ENCODE peak calls at places on chromosomes 7 and 10, in five cellular contexts. Y is NCI-H446, O is NCI-H1417, G is heart right ventricle, T is HAP-1. I is an unnamed sample.
A peak's percentile ranks its signal among the peaks of the same experiment; 100 is the strongest.

GRCh38 chr10:70843776-70844489 is 28.2 kb downstream of the SGPL1 start:
- DNase-seq in Y (no peak), O (peak; percentile 70), G (no peak), T (no peak), I (no peak)

GRCh38 chr7:138449580-138449979 is 10.5 kb upstream of the TRIM24 start:
- DNase-seq in Y (no peak), O (no peak), G (no peak), T (no peak), I (no peak)

GRCh38 chr10:76029782-76030181 is 598.4 kb downstream of the LRMDA start:
- DNase-seq in Y (no peak), O (no peak), G (no peak), T (no peak), I (no peak)

GRCh38 chr7:95595825-95596182 is 512 bp downstream of the PDK4 start:
- DNase-seq in Y (no peak), O (no peak), G (no peak), T (no peak), I (no peak)

GRCh38 chr7:29881724-29882123 is 75.4 kb downstream of the WIPF3 start:
- DNase-seq in Y (no peak), O (peak; percentile 21), G (no peak), T (no peak), I (no peak)

GRCh38 chr7:69597278-69598076 is 798 bp upstream of the AUTS2 start:
- DNase-seq in Y (no peak), O (peak; percentile 76), G (peak; percentile 36), T (no peak), I (no peak)

GRCh38 chr10:44576715-44577191 is 191.9 kb upstream of the CXCL12 start:
- DNase-seq in Y (no peak), O (no peak), G (peak; percentile 16), T (no peak), I (no peak)

GRCh38 chr10:88473989-88474883 is 108.9 kb downstream of the RNLS start:
- DNase-seq in Y (no peak), O (peak; percentile 93), G (no peak), T (no peak), I (peak; percentile 73)

GRCh38 chr7:134293029-134293740 is 23.5 kb downstream of the SLC35B4 start:
- DNase-seq in Y (no peak), O (no peak), G (no peak), T (no peak), I (no peak)

GRCh38 chr10:45403151-45403550 is 29.1 kb downstream of the ALOX5 start:
- DNase-seq in Y (no peak), O (no peak), G (no peak), T (no peak), I (no peak)

GRCh38 chr10:43199684-43200537 is 61.7 kb downstream of the CSGALNACT2 start:
- DNase-seq in Y (no peak), O (no peak), G (peak; percentile 2), T (no peak), I (peak; percentile 42)

GRCh38 chr10:132714096-132714721 is 71.7 kb downstream of the NKX6-2 start:
- DNase-seq in Y (no peak), O (no peak), G (peak; percentile 38), T (no peak), I (peak; percentile 50)

GRCh38 chr7:158911145-158911544 is 54.8 kb downstream of the DYNC2I1 start:
- DNase-seq in Y (no peak), O (no peak), G (no peak), T (no peak), I (no peak)

GRCh38 chr7:121744877-121745276 is 128.1 kb upstream of the PTPRZ1 start:
- DNase-seq in Y (no peak), O (no peak), G (no peak), T (no peak), I (no peak)